ENCODE peak calls at places on chromosome 13, in seven cellular contexts. P is activated CD8-positive, alpha-beta memory T cell treated with anti-CD3 and anti-CD28 coated beads for 4 hours; O is anterior cingulate cortex; B is DMS53; J is stimulated activated CD8-positive, alpha-beta memory T cell treated with anti-CD3 and anti-CD28 coated beads, Interleukin-15, amount 100 ng/mL, for 24 hours; A is activated T-cell treated with anti-CD3 and anti-CD28 coated beads, Interleukin-2, amount 50 U/mL, for 72 hours; R is stimulated activated naive CD4-positive, alpha-beta T cell treated with Interleukin-2 at 50 U/mL for 16 hours. Y is an unnamed sample.

GRCh38 chr13:80345771-80346510 is 5.0 kb upstream of the SPRY2 start:
- DNase-seq in P (no peak), B (no peak), A (no peak), J (no peak), O (no peak), R (no peak), Y (no peak)

GRCh38 chr13:26855921-26856320 is 95.3 kb upstream of the GPR12 start:
- DNase-seq in O (no peak), J (no peak), P (no peak), A (no peak), B (no peak), R (no peak), Y (peak; percentile 93)

GRCh38 chr13:26562538-26562890 is 5.0 kb downstream of the WASF3 start:
- DNase-seq in A (no peak), R (no peak), J (no peak), O (no peak), P (no peak), B (no peak), Y (no peak)

GRCh38 chr13:92320323-92320722 is 906.3 kb upstream of the GPC6 start:
- DNase-seq in R (no peak), B (no peak), A (no peak), O (no peak), P (no peak), J (no peak), Y (no peak)

GRCh38 chr13:23467048-23467931 is 33.8 kb upstream of the SACS start:
- DNase-seq in B (no peak), P (no peak), R (no peak), O (no peak), J (no peak), A (no peak), Y (no peak)

GRCh38 chr13:36674337-36675212 is 755 bp downstream of the SERTM1 start:
- DNase-seq in P (no peak), A (no peak), B (peak; percentile 59), J (no peak), R (no peak), O (no peak), Y (no peak)

GRCh38 chr13:79874396-79875360 is 393.7 kb downstream of the NDFIP2 start:
- DNase-seq in P (no peak), A (peak; percentile 2), J (no peak), R (no peak), B (no peak), O (no peak), Y (no peak)

GRCh38 chr13:31310781-31311180 is 111.0 kb downstream of the B3GLCT start:
- DNase-seq in B (peak; percentile 92), O (no peak), A (no peak), P (no peak), J (no peak), R (no peak), Y (no peak)

GRCh38 chr13:51966186-51966585 is 45.1 kb downstream of the ATP7B start:
- DNase-seq in B (no peak), P (no peak), J (no peak), R (no peak), O (no peak), A (no peak), Y (no peak)

GRCh38 chr13:75603038-75603437 is 33.1 kb upstream of the LMO7 start:
- DNase-seq in A (no peak), J (no peak), B (no peak), R (no peak), P (no peak), O (no peak), Y (no peak)

GRCh38 chr13:79386125-79386822 is 19.8 kb downstream of the RBM26 start:
- DNase-seq in A (peak; percentile 34), R (peak; percentile 20), O (no peak), B (no peak), P (no peak), J (no peak), Y (no peak)

GRCh38 chr13:42137856-42138537 is 89.5 kb downstream of the DGKH start:
- DNase-seq in O (no peak), J (no peak), P (no peak), B (no peak), R (no peak), A (no peak), Y (no peak)

GRCh38 chr13:113845723-113846638 is 17.9 kb downstream of the GAS6 start:
- DNase-seq in P (no peak), B (no peak), J (no peak), R (no peak), A (no peak), O (no peak), Y (no peak)

GRCh38 chr13:23844132-23844531 is 45.1 kb downstream of the MIPEP start:
- DNase-seq in O (no peak), B (no peak), J (no peak), R (no peak), A (no peak), P (no peak), Y (no peak)

GRCh38 chr13:66154354-66154753 is 1075.8 kb downstream of the PCDH9 start:
- DNase-seq in R (no peak), P (no peak), J (no peak), B (no peak), A (no peak), O (no peak), Y (no peak)

GRCh38 chr13:99900960-99901359 is 70.6 kb downstream of the ZIC5 start:
- DNase-seq in O (no peak), A (no peak), R (no peak), B (no peak), J (no peak), P (no peak), Y (no peak)

GRCh38 chr13:86006317-86006716 is 207.1 kb upstream of the SLITRK6 start:
- DNase-seq in A (no peak), P (no peak), R (no peak), J (no peak), B (peak; percentile 2), O (no peak), Y (no peak)

GRCh38 chr13:19586904-19587634 is 25.7 kb upstream of the TPTE2 start:
- DNase-seq in R (peak; percentile 79), O (no peak), B (peak; percentile 78), J (peak; percentile 35), A (peak; percentile 86), P (peak; percentile 50), Y (no peak)